ENCODE peak calls at places on chromosomes 5 and 9, in five cellular contexts. P is stomach; G is body of pancreas; S is CD8-positive, alpha-beta T cell; U is heart right ventricle. M is an unnamed sample.

GRCh38 chr9:131577005-131578000 is 32.0 kb downstream of the PRRT1B start:
- DNase-seq in U (no peak), S (no peak), P (no peak), G (no peak), M (no peak)

GRCh38 chr5:143386725-143387124 is 16.8 kb downstream of the NR3C1 start:
- DNase-seq in S (no peak), G (no peak), P (no peak), U (no peak), M (peak)

GRCh38 chr9:112443200-112443599 is 43.4 kb upstream of the KIAA1958 start:
- DNase-seq in S (no peak), G (no peak), P (no peak), U (no peak), M (no peak)

GRCh38 chr9:71765693-71766092 is 2.6 kb downstream of the CEMIP2 start:
- DNase-seq in U (no peak), P (no peak), G (no peak), S (no peak), M (no peak)

GRCh38 chr9:78144663-78145377 is 91.1 kb upstream of the CEP78 start:
- DNase-seq in U (no peak), P (no peak), G (no peak), S (no peak), M (no peak)

GRCh38 chr9:95970356-95970755 is 94.9 kb downstream of the ERCC6L2 start:
- DNase-seq in U (no peak), G (no peak), S (no peak), P (no peak), M (no peak)

GRCh38 chr9:113602126-113603119 is 138.9 kb downstream of the RGS3 start:
- DNase-seq in G (peak), S (no peak), U (peak), P (peak), M (no peak)

GRCh38 chr5:116573279-116573616 is 1.4 kb downstream of the SEMA6A start:
- DNase-seq in P (peak), G (peak), S (no peak), U (peak), M (no peak)

GRCh38 chr5:35811108-35811741 is 45.5 kb upstream of the IL7R start:
- DNase-seq in S (peak), G (no peak), P (no peak), U (no peak), M (no peak)

GRCh38 chr5:72005676-72006075 is 101.6 kb upstream of the MAP1B start:
- DNase-seq in U (no peak), S (no peak), G (no peak), P (no peak), M (no peak)

DNA sequence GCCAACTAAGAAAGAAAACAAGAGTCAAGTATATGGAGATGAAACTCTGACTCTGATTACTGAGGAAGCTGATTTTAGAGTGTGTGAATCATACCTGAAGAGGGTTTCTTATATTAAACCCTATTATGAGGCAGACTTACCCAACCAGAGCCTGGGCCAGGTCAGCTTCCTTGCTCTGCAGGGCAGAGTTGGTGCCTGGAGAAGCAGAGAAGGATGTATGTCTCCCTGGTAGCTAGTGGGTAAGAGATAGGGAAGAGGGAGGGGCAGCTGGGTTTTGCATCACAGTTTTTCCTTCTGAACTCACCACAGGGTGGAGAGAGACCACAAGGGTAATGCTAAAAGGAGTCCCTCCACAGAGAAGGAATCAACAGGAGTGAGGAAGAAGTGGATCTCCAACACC is 104.1 kb downstream of the CMYA5 start:
- DNase-seq in P (no peak), U (no peak), S (no peak), G (no peak), M (no peak)
- H3K4me3 ChIP-seq in P (no peak), U (no peak), S (no peak), G (no peak), M (no peak)

DNA sequence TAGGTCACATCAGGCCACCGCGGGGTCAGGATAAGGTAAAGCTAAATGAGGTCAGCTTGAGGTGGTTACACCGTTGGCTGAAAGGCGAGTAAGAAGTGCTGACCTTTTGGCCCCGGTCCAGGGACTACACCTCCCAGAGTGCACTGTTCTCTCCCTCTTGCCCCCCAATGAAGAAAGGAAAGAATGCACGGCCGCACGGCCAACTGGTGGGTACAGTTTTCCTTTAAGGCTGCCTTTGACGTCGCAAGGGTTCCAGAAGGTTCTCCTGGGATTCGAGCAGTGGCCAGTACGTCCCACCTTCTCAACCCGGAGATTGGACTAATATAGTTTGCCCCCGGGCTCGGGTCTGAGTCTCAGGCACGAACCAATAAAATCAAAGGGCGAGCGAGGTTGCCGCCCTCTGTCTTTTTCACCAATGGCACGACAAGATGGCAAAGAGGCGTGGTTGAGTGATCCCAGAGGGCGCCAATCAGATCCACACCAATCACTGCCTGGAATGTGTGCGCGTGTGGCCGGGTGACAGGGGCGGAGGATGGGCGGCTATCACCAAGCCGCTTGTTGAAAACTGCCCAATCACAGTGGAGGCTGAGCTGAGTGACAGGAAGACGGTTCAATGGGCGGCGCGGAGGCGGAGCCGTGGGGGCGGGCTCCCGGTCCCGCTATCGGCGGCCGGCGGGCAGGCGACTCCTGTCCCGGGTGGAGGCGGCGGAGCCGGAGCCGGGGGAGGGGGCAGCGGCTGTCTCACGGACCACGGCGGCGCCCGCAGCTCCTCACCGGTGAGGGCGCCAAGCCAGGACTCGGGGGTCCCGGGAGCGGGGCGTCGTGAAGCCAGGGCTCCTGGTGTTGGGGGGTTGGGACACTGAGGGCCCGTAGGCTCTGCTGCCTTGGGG is at the start of gene DNAJB5:
- DNase-seq in G (peak), S (peak), U (peak), P (peak), M (peak)
- TF ChIP-seq CTCF in G (no peak), S (no peak), U (no peak), P (no peak), M (no peak)

DNA sequence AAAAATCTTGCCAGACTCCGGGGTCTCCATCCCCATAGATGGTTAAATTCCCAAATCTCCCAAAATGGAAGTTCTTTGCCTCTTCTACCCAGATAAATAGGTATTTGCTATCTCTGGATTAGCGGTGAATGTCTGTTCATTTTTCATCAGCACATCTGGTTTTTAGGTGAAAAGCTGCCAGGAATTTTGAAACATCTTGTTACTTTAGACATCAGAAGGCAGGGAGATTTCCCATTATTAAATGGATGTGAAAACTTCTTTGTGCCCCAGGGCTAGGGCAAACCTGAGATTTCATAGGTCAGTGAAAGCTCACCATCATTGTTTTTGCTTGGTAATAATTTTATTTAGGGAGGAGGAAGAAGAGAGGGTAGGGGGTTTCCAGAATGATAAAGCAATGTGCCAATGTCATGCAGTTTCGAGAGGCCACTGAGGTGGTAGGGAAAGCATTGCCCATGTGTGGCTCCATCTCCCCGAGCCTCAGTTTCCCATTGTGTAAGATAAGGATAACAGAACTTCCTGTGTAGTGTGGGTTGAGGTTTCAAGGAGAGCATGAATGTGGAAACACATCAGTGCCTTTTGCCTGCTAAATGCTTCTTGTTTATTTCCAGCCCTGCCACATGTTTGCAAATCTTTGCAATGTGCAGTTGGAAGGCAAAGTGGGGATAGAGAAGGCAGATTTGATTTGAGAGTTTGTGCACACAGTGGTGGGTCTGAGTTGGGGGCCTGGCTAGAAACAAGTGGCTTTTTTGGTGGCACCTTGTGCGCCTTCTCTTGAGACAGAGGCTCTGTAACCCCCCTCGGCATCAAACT is 147.2 kb upstream of the KLF4 start:
- DNase-seq in P (no peak), U (no peak), G (no peak), S (no peak), M (no peak)
- H3K4me3 ChIP-seq in P (peak), U (peak), G (no peak), S (no peak), M (peak)

DNA sequence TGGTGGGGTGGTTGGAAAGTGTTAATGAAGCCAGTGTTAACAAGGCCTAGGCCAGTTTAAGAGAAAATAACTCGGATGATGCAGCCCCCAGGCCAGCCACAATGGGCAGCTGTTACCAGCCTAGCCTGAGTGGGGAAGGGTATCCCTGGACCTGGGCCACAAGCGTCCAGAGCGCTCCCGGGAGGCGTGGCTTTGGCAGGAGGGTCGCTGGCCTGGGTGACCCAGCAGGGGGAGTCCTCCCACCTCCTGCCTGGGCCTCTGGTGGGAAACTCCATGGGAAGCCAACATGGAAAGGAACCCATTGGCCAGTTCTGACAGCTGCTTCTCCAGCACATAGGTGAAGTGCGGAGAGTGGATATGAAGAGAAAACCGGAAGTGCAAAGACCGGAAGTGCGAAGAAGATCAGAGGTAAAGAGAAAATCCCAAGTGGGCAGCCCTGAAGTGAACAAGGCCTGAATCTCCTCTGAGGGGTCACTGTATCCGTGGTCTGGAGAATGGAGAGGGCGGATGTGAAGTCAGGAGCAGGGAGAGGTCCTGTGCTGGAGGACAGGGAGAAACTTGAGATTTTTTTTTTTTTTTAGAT is 79.0 kb downstream of the ADCY2 start:
- DNase-seq in S (no peak), P (no peak), G (no peak), U (no peak), M (no peak)
- TF ChIP-seq CTCF in S (no peak), P (no peak), G (no peak), U (no peak), M (no peak)

GRCh38 chr5:149358294-149358651 is 427 bp downstream of the PCYOX1L start:
- DNase-seq in P (peak), S (peak), G (peak), U (peak), M (no peak)

GRCh38 chr5:149357370-149358293 is at the start of gene PCYOX1L:
- DNase-seq in U (peak), S (peak), P (peak), G (peak), M (peak)

GRCh38 chr5:149360262-149360661 is 2.4 kb downstream of the PCYOX1L start:
- DNase-seq in U (no peak), P (no peak), G (no peak), S (no peak), M (no peak)

GRCh38 chr5:149356391-149356790 is 1.5 kb upstream of the PCYOX1L start:
- DNase-seq in G (no peak), U (no peak), P (no peak), S (no peak), M (no peak)

GRCh38 chr5:149358818-149359217 is 972 bp downstream of the PCYOX1L start:
- DNase-seq in U (no peak), P (no peak), G (no peak), S (no peak), M (no peak)
- H3K4me3 ChIP-seq in U (peak), P (no peak), G (no peak), S (peak), M (no peak)

DNA sequence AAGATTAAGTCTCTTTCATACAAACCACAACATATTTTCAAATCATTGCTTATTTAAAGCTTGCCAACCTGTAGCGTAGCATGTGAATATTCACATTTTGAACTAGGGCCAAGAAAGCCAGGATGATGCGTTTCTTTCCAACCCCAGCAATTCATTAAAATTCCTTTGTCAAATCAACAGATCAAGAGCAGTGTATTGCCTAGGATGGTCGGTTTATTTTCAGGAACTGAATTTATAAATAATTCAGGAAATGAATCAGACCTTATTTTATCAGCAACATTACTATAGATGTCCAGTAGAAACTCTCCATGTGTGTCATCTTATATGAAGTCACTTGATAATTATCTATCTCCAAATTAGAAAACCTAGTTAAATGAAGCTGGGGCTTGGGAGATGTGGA is 13.2 kb upstream of the AUH start:
- DNase-seq in G (no peak), P (no peak), S (no peak), U (no peak), M (peak)
- TF ChIP-seq CTCF in G (no peak), P (no peak), S (no peak), U (no peak), M (no peak)

DNA sequence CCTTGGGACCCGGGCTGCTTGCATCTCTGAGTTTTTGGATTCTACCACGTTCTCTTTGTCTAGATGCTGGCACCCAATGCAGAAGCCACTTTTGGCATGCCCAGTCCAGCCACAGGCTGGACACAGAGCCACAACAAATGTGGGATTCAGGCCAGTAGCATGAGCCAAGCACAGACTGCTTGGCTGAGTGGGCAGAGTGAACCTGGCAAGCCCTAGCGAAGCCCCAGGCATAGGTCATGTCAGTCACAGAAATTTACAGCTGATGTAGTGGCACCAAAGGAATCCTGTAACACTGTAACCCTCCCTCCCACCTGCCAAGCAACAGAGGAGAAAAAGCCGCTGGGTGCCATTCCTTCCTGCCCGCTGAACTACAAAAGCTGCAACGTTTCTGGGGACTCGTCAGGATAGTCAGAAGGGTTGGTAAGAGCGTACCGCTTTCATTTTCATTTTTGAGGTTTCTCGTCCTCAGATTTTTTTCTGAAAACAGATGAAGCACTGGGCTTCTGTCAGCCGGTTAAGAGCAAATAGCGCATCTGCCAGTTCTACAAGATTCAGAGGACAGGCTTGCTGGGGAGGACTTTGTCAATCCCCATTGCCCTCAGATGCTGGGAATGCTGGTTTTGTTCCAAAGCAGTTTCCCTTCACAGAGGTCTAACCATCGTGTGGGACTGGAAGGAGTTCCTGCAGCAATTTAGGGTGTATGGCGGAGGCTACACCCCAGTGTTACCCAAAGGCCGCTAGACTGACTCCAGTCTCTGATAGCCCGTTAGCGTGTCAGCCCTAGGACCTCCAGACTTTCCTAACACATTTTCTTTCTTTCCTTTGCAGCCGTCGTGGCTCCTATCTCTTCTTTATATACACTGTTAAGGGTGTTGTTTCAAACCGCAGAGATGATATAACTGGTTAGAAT is 399.0 kb downstream of the HTR1A start:
- DNase-seq in U (no peak), P (no peak), S (no peak), G (no peak), M (no peak)
- H3K4me3 ChIP-seq in U (no peak), P (no peak), S (no peak), G (no peak), M (no peak)

GRCh38 chr5:101977729-101978345 is 318.2 kb downstream of the SLCO4C1 start:
- DNase-seq in S (no peak), G (no peak), P (no peak), U (no peak), M (no peak)
- TF ChIP-seq CTCF in S (peak), G (peak), P (peak), U (peak), M (peak)